ENCODE peak calls at places on chromosomes 3 and 15, in five cellular contexts. Y, Q, W, H and E are unnamed samples.
A peak's percentile ranks its signal among the peaks of the same experiment; 100 is the strongest.

GRCh38 chr15:43769584-43770228 is 7.1 kb downstream of the ELL3 start:
- DNase-seq in Y (no peak), Q (peak; percentile 73), W (peak; percentile 57), H (peak; percentile 33), E (peak; percentile 24)

GRCh38 chr3:190321789-190322603 is at the start of gene CLDN1:
- DNase-seq in Y (peak; percentile 69), Q (peak; percentile 70), W (peak; percentile 88), H (peak; percentile 86), E (no peak)

GRCh38 chr3:133452603-133453313 is 52.9 kb downstream of the BFSP2 start:
- DNase-seq in Y (no peak), Q (no peak), W (no peak), H (no peak), E (peak; percentile 19)

GRCh38 chr3:126519506-126520455 is 2.2 kb upstream of the UROC1 start:
- DNase-seq in Y (no peak), Q (no peak), W (no peak), H (no peak), E (no peak)

GRCh38 chr3:45890405-45890804 is 4.1 kb downstream of the CCR9 start:
- DNase-seq in Y (no peak), Q (no peak), W (peak; percentile 21), H (no peak), E (no peak)

GRCh38 chr3:192892981-192893827 is 24.5 kb downstream of the MB21D2 start:
- DNase-seq in Y (no peak), Q (peak; percentile 92), W (peak; percentile 74), H (no peak), E (no peak)

GRCh38 chr3:138199847-138200246 is 12.7 kb downstream of the ARMC8 start:
- DNase-seq in Y (no peak), Q (no peak), W (no peak), H (no peak), E (no peak)

GRCh38 chr3:46867550-46867898 is 4.3 kb upstream of the MYL3 start:
- DNase-seq in Y (no peak), Q (peak; percentile 73), W (peak; percentile 75), H (no peak), E (no peak)

GRCh38 chr3:141255864-141256263 is 24.2 kb downstream of the PXYLP1 start:
- DNase-seq in Y (no peak), Q (no peak), W (peak; percentile 62), H (no peak), E (no peak)

GRCh38 chr15:85494035-85494793 is 113.8 kb downstream of the AKAP13 start:
- DNase-seq in Y (no peak), Q (peak; percentile 89), W (peak; percentile 29), H (no peak), E (peak; percentile 48)

GRCh38 chr15:57114070-57114469 is 195.6 kb downstream of the TCF12 start:
- DNase-seq in Y (no peak), Q (peak; percentile 57), W (peak; percentile 25), H (no peak), E (no peak)

GRCh38 chr15:40263036-40263754 is 19.7 kb downstream of the ANKRD63 start:
- DNase-seq in Y (no peak), Q (peak; percentile 86), W (no peak), H (no peak), E (no peak)

GRCh38 chr3:48503406-48504050 is 446 bp downstream of the SHISA5 start:
- DNase-seq in Y (no peak), Q (peak; percentile 37), W (peak; percentile 46), H (no peak), E (no peak)

GRCh38 chr3:105868450-105868744 is 415 bp downstream of the CBLB start:
- DNase-seq in Y (peak; percentile 52), Q (peak; percentile 46), W (peak; percentile 67), H (peak; percentile 56), E (no peak)

GRCh38 chr3:108190346-108190745 is 31.9 kb downstream of the IFT57 start:
- DNase-seq in Y (no peak), Q (no peak), W (no peak), H (no peak), E (no peak)

GRCh38 chr15:89399390-89400120 is 64.9 kb upstream of the POLG start:
- DNase-seq in Y (no peak), Q (no peak), W (no peak), H (no peak), E (no peak)
- TF ChIP-seq CTCF in Y (peak; percentile 42), Q (peak; percentile 40), W (peak; percentile 16), H (peak; percentile 69), E (peak; percentile 61)

DNA sequence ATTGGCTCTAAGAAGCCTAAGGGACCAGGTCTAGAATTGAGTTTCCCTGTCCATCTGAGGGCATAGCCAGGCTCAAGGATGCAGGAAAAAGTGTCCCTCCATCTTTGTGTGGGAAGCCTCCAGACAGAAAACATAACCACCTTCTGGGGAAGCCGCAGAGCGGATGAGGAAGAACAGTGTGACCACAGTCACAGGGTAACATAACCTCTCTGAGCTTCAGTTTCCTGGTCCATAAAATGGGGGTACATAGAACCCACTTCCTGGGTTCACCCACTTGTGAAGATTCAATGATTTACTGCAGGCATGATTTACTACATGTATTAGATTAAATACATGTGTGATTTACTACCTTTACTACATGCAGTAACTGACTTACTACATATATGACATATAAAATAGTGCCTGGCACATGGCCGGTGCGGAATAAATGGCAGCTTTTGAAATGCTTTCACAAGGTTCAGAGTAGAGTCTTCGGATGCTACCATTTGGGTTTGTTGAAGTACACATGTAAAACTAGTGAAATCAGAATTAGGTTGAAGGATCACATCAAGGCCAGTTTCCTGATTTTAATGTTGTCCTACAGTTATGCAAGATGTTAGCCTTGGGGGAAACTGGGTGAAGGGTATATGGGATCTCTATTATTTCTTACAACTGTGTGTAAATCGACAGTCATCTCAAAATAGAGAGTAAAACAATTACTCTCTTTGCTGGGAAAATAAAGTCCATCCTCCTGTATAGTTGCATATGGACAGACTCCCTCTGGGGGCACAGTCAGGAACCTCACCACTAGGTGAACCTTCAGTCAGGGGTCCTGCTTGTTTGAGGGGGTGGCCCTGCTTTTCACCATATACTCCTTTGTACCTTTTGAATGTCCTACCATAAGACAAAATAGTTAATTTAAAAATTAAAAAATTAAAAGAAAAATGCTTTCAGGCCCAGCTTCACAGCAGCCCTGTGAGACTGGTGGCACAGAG is 86.0 kb downstream of the SEMA5B start:
- DNase-seq in Y (no peak), Q (no peak), W (no peak), H (no peak), E (no peak)
- TF ChIP-seq CTCF in Y (no peak), Q (peak; percentile 39), W (no peak), H (peak; percentile 43), E (peak; percentile 56)

DNA sequence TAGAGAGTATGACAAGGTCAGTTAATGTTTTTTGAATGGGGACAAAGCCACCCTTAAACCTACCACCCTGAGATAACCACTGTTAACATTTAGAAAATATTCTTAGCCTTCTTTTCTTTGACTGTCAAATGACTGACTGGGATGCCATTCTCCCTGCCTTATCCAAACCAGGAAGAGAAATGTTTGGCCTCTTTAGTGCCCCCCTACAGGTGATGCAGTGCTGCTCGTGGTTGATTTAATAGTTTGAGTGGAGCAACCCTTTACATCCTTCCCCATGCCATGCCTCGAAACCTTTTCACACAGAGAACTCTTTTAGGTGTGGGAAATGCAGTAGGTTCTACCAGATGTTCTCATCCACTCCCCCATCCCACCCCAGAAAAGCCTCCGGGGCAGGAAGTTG is 38.7 kb upstream of the UMPS start:
- DNase-seq in Y (no peak), Q (peak; percentile 14), W (no peak), H (no peak), E (no peak)
- TF ChIP-seq CTCF in Y (no peak), Q (no peak), W (no peak), H (no peak), E (no peak)

DNA sequence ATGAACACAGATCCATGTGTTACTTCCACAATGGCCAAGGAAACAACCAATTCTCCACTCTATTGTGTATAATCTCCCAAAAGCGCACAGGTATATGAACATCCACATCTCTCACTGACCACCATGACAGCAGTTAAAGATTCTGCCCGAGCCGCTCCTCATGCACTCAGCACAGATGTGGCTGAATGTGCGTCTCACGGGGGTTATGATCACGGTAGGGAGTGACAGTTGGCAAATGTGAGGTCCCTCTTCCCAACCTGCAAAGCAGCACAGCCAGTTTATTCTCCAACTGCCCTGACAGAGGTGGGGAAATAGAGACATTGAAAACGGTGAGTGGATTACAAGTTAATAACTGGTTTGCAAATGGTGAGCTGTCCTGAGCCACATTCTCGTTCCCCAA is 17.6 kb downstream of the FOXP1 start:
- DNase-seq in Y (no peak), Q (no peak), W (no peak), H (no peak), E (no peak)
- TF ChIP-seq CTCF in Y (no peak), Q (no peak), W (no peak), H (no peak), E (no peak)